ENCODE peak calls at places on chromosomes 11 and 22, in seven cellular contexts. One of them, this sample, is unnamed.

GRCh38 chr11:124724854-124725718 is 14.7 kb upstream of the NRGN start:
- DNase-seq in mesendoderm: no peak
- DNase-seq in progenitor cell of endocrine pancreas: no peak
- DNase-seq in NCI-H460: no peak
- DNase-seq in mucosa of gallbladder: peak
- DNase-seq in activated gamma-delta T cell treated with anti-CD3 and anti-CD28 coated beads, Interleukin-2, amount 50 U/mL, for 16 hours: no peak
- DNase-seq in psoas muscle: no peak
- DNase-seq in this sample: peak

GRCh38 chr11:119816660-119817059 is 87.7 kb upstream of the NECTIN1 start:
- DNase-seq in mesendoderm: peak
- DNase-seq in progenitor cell of endocrine pancreas: no peak
- DNase-seq in NCI-H460: no peak
- DNase-seq in mucosa of gallbladder: no peak
- DNase-seq in activated gamma-delta T cell treated with anti-CD3 and anti-CD28 coated beads, Interleukin-2, amount 50 U/mL, for 16 hours: no peak
- DNase-seq in psoas muscle: no peak
- DNase-seq in this sample: no peak

GRCh38 chr11:35303596-35304392 is 115.6 kb downstream of the SLC1A2 start:
- DNase-seq in mesendoderm: no peak
- DNase-seq in progenitor cell of endocrine pancreas: no peak
- DNase-seq in NCI-H460: no peak
- DNase-seq in mucosa of gallbladder: peak
- DNase-seq in activated gamma-delta T cell treated with anti-CD3 and anti-CD28 coated beads, Interleukin-2, amount 50 U/mL, for 16 hours: no peak
- DNase-seq in psoas muscle: peak
- DNase-seq in this sample: no peak

GRCh38 chr11:108131993-108132392 is 10.6 kb downstream of the ACAT1 start:
- DNase-seq in mesendoderm: no peak
- DNase-seq in progenitor cell of endocrine pancreas: no peak
- DNase-seq in NCI-H460: no peak
- DNase-seq in mucosa of gallbladder: no peak
- DNase-seq in activated gamma-delta T cell treated with anti-CD3 and anti-CD28 coated beads, Interleukin-2, amount 50 U/mL, for 16 hours: no peak
- DNase-seq in psoas muscle: no peak
- DNase-seq in this sample: no peak

GRCh38 chr11:47553417-47553746 is 450 bp upstream of the CELF1 start:
- DNase-seq in mesendoderm: no peak
- DNase-seq in progenitor cell of endocrine pancreas: no peak
- DNase-seq in NCI-H460: no peak
- DNase-seq in mucosa of gallbladder: no peak
- DNase-seq in activated gamma-delta T cell treated with anti-CD3 and anti-CD28 coated beads, Interleukin-2, amount 50 U/mL, for 16 hours: no peak
- DNase-seq in psoas muscle: no peak
- DNase-seq in this sample: no peak

GRCh38 chr11:1486054-1486825 is at the start of gene MOB2:
- DNase-seq in mesendoderm: no peak
- DNase-seq in progenitor cell of endocrine pancreas: no peak
- DNase-seq in NCI-H460: no peak
- DNase-seq in mucosa of gallbladder: peak
- DNase-seq in activated gamma-delta T cell treated with anti-CD3 and anti-CD28 coated beads, Interleukin-2, amount 50 U/mL, for 16 hours: no peak
- DNase-seq in psoas muscle: peak
- DNase-seq in this sample: peak

GRCh38 chr22:44753189-44754042 is 1.0 kb downstream of the ARHGAP8 start:
- DNase-seq in mesendoderm: peak
- DNase-seq in progenitor cell of endocrine pancreas: no peak
- DNase-seq in NCI-H460: no peak
- DNase-seq in mucosa of gallbladder: peak
- DNase-seq in activated gamma-delta T cell treated with anti-CD3 and anti-CD28 coated beads, Interleukin-2, amount 50 U/mL, for 16 hours: no peak
- DNase-seq in psoas muscle: no peak
- DNase-seq in this sample: no peak

GRCh38 chr11:18472587-18472986 is 16.9 kb downstream of the LDHAL6A start:
- DNase-seq in mesendoderm: no peak
- DNase-seq in progenitor cell of endocrine pancreas: no peak
- DNase-seq in NCI-H460: no peak
- DNase-seq in mucosa of gallbladder: no peak
- DNase-seq in activated gamma-delta T cell treated with anti-CD3 and anti-CD28 coated beads, Interleukin-2, amount 50 U/mL, for 16 hours: no peak
- DNase-seq in psoas muscle: no peak
- DNase-seq in this sample: no peak

GRCh38 chr11:85299247-85299646 is 327.9 kb downstream of the DLG2 start:
- DNase-seq in mesendoderm: peak
- DNase-seq in progenitor cell of endocrine pancreas: no peak
- DNase-seq in NCI-H460: peak
- DNase-seq in mucosa of gallbladder: no peak
- DNase-seq in activated gamma-delta T cell treated with anti-CD3 and anti-CD28 coated beads, Interleukin-2, amount 50 U/mL, for 16 hours: no peak
- DNase-seq in psoas muscle: no peak
- DNase-seq in this sample: no peak

GRCh38 chr22:44947029-44947428 is 62.8 kb downstream of the PHF21B start:
- DNase-seq in mesendoderm: no peak
- DNase-seq in progenitor cell of endocrine pancreas: no peak
- DNase-seq in NCI-H460: no peak
- DNase-seq in mucosa of gallbladder: no peak
- DNase-seq in activated gamma-delta T cell treated with anti-CD3 and anti-CD28 coated beads, Interleukin-2, amount 50 U/mL, for 16 hours: no peak
- DNase-seq in psoas muscle: no peak
- DNase-seq in this sample: no peak

GRCh38 chr11:58286249-58286648 is 18.2 kb upstream of the OR10W1 start:
- DNase-seq in mesendoderm: peak
- DNase-seq in progenitor cell of endocrine pancreas: no peak
- DNase-seq in NCI-H460: peak
- DNase-seq in mucosa of gallbladder: no peak
- DNase-seq in activated gamma-delta T cell treated with anti-CD3 and anti-CD28 coated beads, Interleukin-2, amount 50 U/mL, for 16 hours: no peak
- DNase-seq in psoas muscle: no peak
- DNase-seq in this sample: no peak

GRCh38 chr11:35845860-35846259 is 98.0 kb upstream of the LDLRAD3 start:
- DNase-seq in mesendoderm: no peak
- DNase-seq in progenitor cell of endocrine pancreas: no peak
- DNase-seq in NCI-H460: no peak
- DNase-seq in mucosa of gallbladder: no peak
- DNase-seq in activated gamma-delta T cell treated with anti-CD3 and anti-CD28 coated beads, Interleukin-2, amount 50 U/mL, for 16 hours: no peak
- DNase-seq in psoas muscle: no peak
- DNase-seq in this sample: no peak

GRCh38 chr11:44335052-44335894 is 25.3 kb upstream of the ALX4 start:
- DNase-seq in mesendoderm: no peak
- DNase-seq in progenitor cell of endocrine pancreas: no peak
- DNase-seq in NCI-H460: no peak
- DNase-seq in mucosa of gallbladder: no peak
- DNase-seq in activated gamma-delta T cell treated with anti-CD3 and anti-CD28 coated beads, Interleukin-2, amount 50 U/mL, for 16 hours: no peak
- DNase-seq in psoas muscle: no peak
- DNase-seq in this sample: no peak

GRCh38 chr11:102280237-102280833 is 36.9 kb upstream of the BIRC3 start:
- DNase-seq in mesendoderm: no peak
- DNase-seq in progenitor cell of endocrine pancreas: no peak
- DNase-seq in NCI-H460: no peak
- DNase-seq in mucosa of gallbladder: no peak
- DNase-seq in activated gamma-delta T cell treated with anti-CD3 and anti-CD28 coated beads, Interleukin-2, amount 50 U/mL, for 16 hours: no peak
- DNase-seq in psoas muscle: no peak
- DNase-seq in this sample: no peak

This sample was measured in aorta.